ENCODE peak calls at places on chromosomes 2 and 18, in four cellular contexts. E is GM04503; D is anterior cingulate cortex; T is stimulated activated CD8-positive, alpha-beta memory T cell treated with anti-CD3 and anti-CD28 coated beads, Interleukin-12 subunit alpha, Interleukin-12 subunit beta, amount 100 ng/mL, for 4 hours. W is an unnamed sample.

GRCh38 chr2:169363570-169364150 is 1.3 kb upstream of the LRP2 start:
- DNase-seq in D (no peak), E (no peak), T (no peak), W (peak)

GRCh38 chr2:15293262-15293937 is 267.7 kb downstream of the NBAS start:
- DNase-seq in E (no peak), T (no peak), D (no peak), W (no peak)

GRCh38 chr2:36294290-36294689 is 61.3 kb upstream of the CRIM1 start:
- DNase-seq in E (no peak), T (no peak), D (no peak), W (no peak)

GRCh38 chr2:10281891-10282290 is 20.8 kb upstream of the HPCAL1 start:
- DNase-seq in E (no peak), D (no peak), T (no peak), W (no peak)

GRCh38 chr18:44452346-44452745 is 228.3 kb upstream of the SETBP1 start:
- DNase-seq in T (no peak), E (no peak), D (no peak), W (no peak)

GRCh38 chr18:13266208-13267100 is 47.9 kb downstream of the LDLRAD4 start:
- DNase-seq in T (no peak), D (no peak), E (no peak), W (peak)

GRCh38 chr2:217847552-217848350 is 155.0 kb downstream of the TNS1 start:
- DNase-seq in T (no peak), D (no peak), E (no peak), W (peak)

GRCh38 chr2:117470311-117471095 is 344.0 kb upstream of the DDX18 start:
- DNase-seq in D (no peak), T (no peak), E (no peak), W (no peak)

GRCh38 chr2:234403074-234403473 is 93.8 kb downstream of the ARL4C start:
- DNase-seq in D (no peak), E (peak), T (no peak), W (no peak)

GRCh38 chr18:58447342-58448190 is 181.3 kb downstream of the ALPK2 start:
- DNase-seq in E (no peak), D (no peak), T (no peak), W (no peak)

GRCh38 chr2:109284816-109285215 is 155.8 kb downstream of the SH3RF3 start:
- DNase-seq in T (no peak), E (no peak), D (peak), W (no peak)

GRCh38 chr2:227339098-227339599 is 14.1 kb downstream of the MFF start:
- DNase-seq in D (no peak), E (no peak), T (no peak), W (no peak)

GRCh38 chr2:207839575-207839974 is 69.9 kb upstream of the FZD5 start:
- DNase-seq in D (no peak), T (no peak), E (no peak), W (no peak)

GRCh38 chr2:157936464-157936863 is 60.3 kb upstream of the ACVR1 start:
- DNase-seq in D (no peak), E (no peak), T (no peak), W (no peak)

GRCh38 chr2:111663471-111663951 is 220.5 kb downstream of the ANAPC1 start:
- DNase-seq in D (no peak), T (no peak), E (no peak), W (no peak)

GRCh38 chr2:239263937-239264837 is 136.6 kb downstream of the HDAC4 start:
- DNase-seq in E (no peak), D (no peak), T (no peak), W (peak)

GRCh38 chr18:49562481-49563129 is 748 bp downstream of the LIPG start:
- DNase-seq in E (no peak), T (no peak), D (no peak), W (peak)

GRCh38 chr2:205747827-205748386 is 65.6 kb downstream of the NRP2 start:
- DNase-seq in T (no peak), D (no peak), E (no peak), W (no peak)

GRCh38 chr18:49464718-49465598 is 4.5 kb upstream of the DYM start:
- DNase-seq in E (no peak), T (no peak), D (no peak), W (no peak)

GRCh38 chr2:239715202-239715601 is 309.9 kb downstream of the NDUFA10 start:
- DNase-seq in E (no peak), T (no peak), D (no peak), W (peak)

GRCh38 chr18:69701305-69701704 is 246.4 kb downstream of the CD226 start:
- DNase-seq in D (no peak), T (no peak), E (no peak), W (no peak)

GRCh38 chr2:10531874-10532273 is 83.7 kb upstream of the ODC1 start:
- DNase-seq in T (no peak), D (no peak), E (no peak), W (no peak)

W was measured in upper lobe of left lung.